ENCODE peak calls at places on chromosome 2, in four cellular contexts. One of them, this sample, is unnamed.

GRCh38 chr2:141923657-141924056 is 207.2 kb downstream of the LRP1B start:
- DNase-seq in endothelial cell: no peak
- DNase-seq in omental fat pad: no peak
- DNase-seq in AG08395: peak; percentile 6
- DNase-seq in this sample: peak; percentile 3

GRCh38 chr2:169485650-169486138 is 6.4 kb downstream of the BBS5 start:
- DNase-seq in endothelial cell: no peak
- DNase-seq in omental fat pad: no peak
- DNase-seq in AG08395: no peak
- DNase-seq in this sample: no peak

GRCh38 chr2:136765736-136766323 is 485 bp downstream of the THSD7B start:
- DNase-seq in endothelial cell: peak; percentile 40
- DNase-seq in omental fat pad: no peak
- DNase-seq in AG08395: no peak
- DNase-seq in this sample: no peak

GRCh38 chr2:20365249-20365817 is 14.7 kb upstream of the PUM2 start:
- DNase-seq in endothelial cell: no peak
- DNase-seq in omental fat pad: no peak
- DNase-seq in AG08395: peak; percentile 83
- DNase-seq in this sample: peak; percentile 44

GRCh38 chr2:18242716-18243115 is 317.7 kb downstream of the RDH14 start:
- DNase-seq in endothelial cell: no peak
- DNase-seq in omental fat pad: no peak
- DNase-seq in AG08395: no peak
- DNase-seq in this sample: no peak

GRCh38 chr2:11411768-11412448 is 54.1 kb downstream of the E2F6 start:
- DNase-seq in endothelial cell: peak; percentile 65
- DNase-seq in omental fat pad: no peak
- DNase-seq in AG08395: peak; percentile 55
- DNase-seq in this sample: peak; percentile 37

GRCh38 chr2:218985325-218986091 is 524 bp upstream of the FEV start:
- DNase-seq in endothelial cell: no peak
- DNase-seq in omental fat pad: no peak
- DNase-seq in AG08395: no peak
- DNase-seq in this sample: no peak

GRCh38 chr2:238562446-238562845 is 135.7 kb downstream of the ASB1 start:
- DNase-seq in endothelial cell: no peak
- DNase-seq in omental fat pad: no peak
- DNase-seq in AG08395: no peak
- DNase-seq in this sample: no peak

GRCh38 chr2:160790738-160791137 is 297.1 kb upstream of the RBMS1 start:
- DNase-seq in endothelial cell: no peak
- DNase-seq in omental fat pad: no peak
- DNase-seq in AG08395: no peak
- DNase-seq in this sample: no peak

GRCh38 chr2:126100956-126101355 is 555.0 kb upstream of the GYPC start:
- DNase-seq in endothelial cell: no peak
- DNase-seq in omental fat pad: no peak
- DNase-seq in AG08395: no peak
- DNase-seq in this sample: no peak

GRCh38 chr2:101558740-101559508 is 84.0 kb upstream of the RFX8 start:
- DNase-seq in endothelial cell: no peak
- DNase-seq in omental fat pad: no peak
- DNase-seq in AG08395: peak; percentile 76
- DNase-seq in this sample: peak; percentile 73

GRCh38 chr2:159849160-159849813 is 51.3 kb upstream of the CD302 start:
- DNase-seq in endothelial cell: no peak
- DNase-seq in omental fat pad: no peak
- DNase-seq in AG08395: no peak
- DNase-seq in this sample: no peak

GRCh38 chr2:109612991-109613921 is 510 bp downstream of the SEPTIN10 start:
- DNase-seq in endothelial cell: peak; percentile 58
- DNase-seq in omental fat pad: no peak
- DNase-seq in AG08395: peak; percentile 29
- DNase-seq in this sample: peak; percentile 64

GRCh38 chr2:17228461-17228860 is 289.8 kb downstream of the RAD51AP2 start:
- DNase-seq in endothelial cell: no peak
- DNase-seq in omental fat pad: no peak
- DNase-seq in AG08395: no peak
- DNase-seq in this sample: no peak

GRCh38 chr2:191894681-191895147 is 47.8 kb upstream of the CAVIN2 start:
- DNase-seq in endothelial cell: no peak
- DNase-seq in omental fat pad: no peak
- DNase-seq in AG08395: peak; percentile 69
- DNase-seq in this sample: peak; percentile 76

GRCh38 chr2:86484385-86484784 is 43.2 kb downstream of the KDM3A start:
- DNase-seq in endothelial cell: no peak
- DNase-seq in omental fat pad: no peak
- DNase-seq in AG08395: no peak
- DNase-seq in this sample: no peak

GRCh38 chr2:116435648-116436047 is 1378.8 kb upstream of the DDX18 start:
- DNase-seq in endothelial cell: no peak
- DNase-seq in omental fat pad: no peak
- DNase-seq in AG08395: no peak
- DNase-seq in this sample: no peak

GRCh38 chr2:216201687-216202306 is 92.6 kb downstream of the XRCC5 start:
- DNase-seq in endothelial cell: no peak
- DNase-seq in omental fat pad: no peak
- DNase-seq in AG08395: no peak
- DNase-seq in this sample: no peak

GRCh38 chr2:176534798-176535479 is 265.7 kb downstream of the MTX2 start:
- DNase-seq in endothelial cell: no peak
- DNase-seq in omental fat pad: no peak
- DNase-seq in AG08395: peak; percentile 79
- DNase-seq in this sample: no peak

GRCh38 chr2:241767464-241768250 is 9.0 kb upstream of the GAL3ST2 start:
- DNase-seq in endothelial cell: no peak
- DNase-seq in omental fat pad: no peak
- DNase-seq in AG08395: no peak
- DNase-seq in this sample: no peak

GRCh38 chr2:233831011-233831721 is 23.2 kb downstream of the HJURP start:
- DNase-seq in endothelial cell: no peak
- DNase-seq in omental fat pad: no peak
- DNase-seq in AG08395: no peak
- DNase-seq in this sample: no peak

GRCh38 chr2:45652090-45653050 is 895 bp downstream of the PRKCE start:
- DNase-seq in endothelial cell: peak; percentile 41
- DNase-seq in omental fat pad: no peak
- DNase-seq in AG08395: peak; percentile 25
- DNase-seq in this sample: peak; percentile 52

GRCh38 chr2:85167479-85167878 is 34.3 kb downstream of the TCF7L1 start:
- DNase-seq in endothelial cell: no peak
- DNase-seq in omental fat pad: no peak
- DNase-seq in AG08395: no peak
- DNase-seq in this sample: no peak

GRCh38 chr2:53131416-53131815 is 636.2 kb upstream of the CHAC2 start:
- DNase-seq in endothelial cell: no peak
- DNase-seq in omental fat pad: no peak
- DNase-seq in AG08395: no peak
- DNase-seq in this sample: no peak

GRCh38 chr2:67451086-67451832 is 54.1 kb downstream of the ETAA1 start:
- DNase-seq in endothelial cell: no peak
- DNase-seq in omental fat pad: no peak
- DNase-seq in AG08395: peak; percentile 42
- DNase-seq in this sample: peak; percentile 18

GRCh38 chr2:15980605-15981098 is 40.3 kb downstream of the MYCN start:
- DNase-seq in endothelial cell: no peak
- DNase-seq in omental fat pad: no peak
- DNase-seq in AG08395: no peak
- DNase-seq in this sample: no peak

GRCh38 chr2:237968048-237968862 is 1.4 kb downstream of the UBE2F start:
- DNase-seq in endothelial cell: no peak
- DNase-seq in omental fat pad: no peak
- DNase-seq in AG08395: peak; percentile 92
- DNase-seq in this sample: peak; percentile 85

GRCh38 chr2:109647636-109648035 is 33.5 kb downstream of the SOWAHC start:
- DNase-seq in endothelial cell: no peak
- DNase-seq in omental fat pad: no peak
- DNase-seq in AG08395: peak; percentile 58
- DNase-seq in this sample: peak; percentile 88

This sample was measured in fibroblast of gingiva.